ENCODE peak calls at places on chromosomes 4 and X, in seven cellular contexts. One of them, this sample, is unnamed.

GRCh38 chr4:77586953-77587383 is 18.7 kb upstream of the CXCL13 start:
- DNase-seq in fibroblast of lung: peak; percentile 30
- DNase-seq in tibial artery: no peak
- DNase-seq in WERI-Rb-1: no peak
- DNase-seq in Peyer's patch: no peak
- DNase-seq in endothelial cell of umbilical vein: no peak
- DNase-seq in testis: no peak
- DNase-seq in this sample: peak; percentile 44

GRCh38 chrX:129938081-129938480 is 32.1 kb downstream of the UTP14A start:
- DNase-seq in endothelial cell of umbilical vein: no peak
- DNase-seq in WERI-Rb-1: no peak
- DNase-seq in testis: peak; percentile 60
- DNase-seq in tibial artery: no peak
- DNase-seq in fibroblast of lung: no peak
- DNase-seq in Peyer's patch: no peak
- DNase-seq in this sample: no peak

GRCh38 chrX:17860179-17860780 is 818 bp downstream of the RAI2 start:
- DNase-seq in endothelial cell of umbilical vein: peak; percentile 1
- DNase-seq in tibial artery: no peak
- DNase-seq in fibroblast of lung: peak; percentile 1
- DNase-seq in testis: peak; percentile 16
- DNase-seq in WERI-Rb-1: no peak
- DNase-seq in Peyer's patch: no peak
- DNase-seq in this sample: no peak

GRCh38 chr4:90184560-90184959 is 57.4 kb downstream of the CCSER1 start:
- DNase-seq in tibial artery: no peak
- DNase-seq in endothelial cell of umbilical vein: no peak
- DNase-seq in Peyer's patch: no peak
- DNase-seq in fibroblast of lung: no peak
- DNase-seq in testis: no peak
- DNase-seq in WERI-Rb-1: no peak
- DNase-seq in this sample: no peak

GRCh38 chrX:87517571-87518141 is at the start of gene KLHL4:
- DNase-seq in Peyer's patch: no peak
- DNase-seq in endothelial cell of umbilical vein: peak; percentile 92
- DNase-seq in WERI-Rb-1: peak; percentile 22
- DNase-seq in testis: peak; percentile 80
- DNase-seq in tibial artery: no peak
- DNase-seq in fibroblast of lung: peak; percentile 97
- DNase-seq in this sample: peak; percentile 55

GRCh38 chr4:124085561-124086180 is 626.9 kb downstream of the ANKRD50 start:
- DNase-seq in WERI-Rb-1: no peak
- DNase-seq in tibial artery: no peak
- DNase-seq in endothelial cell of umbilical vein: no peak
- DNase-seq in Peyer's patch: no peak
- DNase-seq in fibroblast of lung: peak; percentile 91
- DNase-seq in testis: no peak
- DNase-seq in this sample: no peak

GRCh38 chr4:8325284-8325973 is 55.9 kb downstream of the HTRA3 start:
- DNase-seq in testis: no peak
- DNase-seq in tibial artery: peak; percentile 46
- DNase-seq in endothelial cell of umbilical vein: no peak
- DNase-seq in Peyer's patch: peak; percentile 22
- DNase-seq in fibroblast of lung: no peak
- DNase-seq in WERI-Rb-1: peak; percentile 2
- DNase-seq in this sample: peak; percentile 21

GRCh38 chr4:76011700-76012387 is 4.5 kb upstream of the CXCL9 start:
- DNase-seq in WERI-Rb-1: no peak
- DNase-seq in tibial artery: no peak
- DNase-seq in fibroblast of lung: peak; percentile 63
- DNase-seq in endothelial cell of umbilical vein: peak; percentile 40
- DNase-seq in testis: peak; percentile 31
- DNase-seq in Peyer's patch: no peak
- DNase-seq in this sample: peak; percentile 53

GRCh38 chrX:30246769-30247489 is at the start of gene MAGEB1:
- DNase-seq in fibroblast of lung: no peak
- DNase-seq in endothelial cell of umbilical vein: no peak
- DNase-seq in Peyer's patch: no peak
- DNase-seq in testis: peak; percentile 29
- DNase-seq in WERI-Rb-1: no peak
- DNase-seq in tibial artery: no peak
- DNase-seq in this sample: no peak

GRCh38 chr4:152369903-152370296 is 166.0 kb downstream of the FBXW7 start:
- DNase-seq in testis: no peak
- DNase-seq in Peyer's patch: no peak
- DNase-seq in WERI-Rb-1: no peak
- DNase-seq in endothelial cell of umbilical vein: peak; percentile 34
- DNase-seq in fibroblast of lung: no peak
- DNase-seq in tibial artery: no peak
- DNase-seq in this sample: no peak

GRCh38 chr4:146916479-146917076 is 29.1 kb downstream of the TTC29 start:
- DNase-seq in WERI-Rb-1: peak; percentile 29
- DNase-seq in Peyer's patch: no peak
- DNase-seq in fibroblast of lung: peak; percentile 29
- DNase-seq in tibial artery: no peak
- DNase-seq in testis: peak; percentile 28
- DNase-seq in endothelial cell of umbilical vein: peak; percentile 72
- DNase-seq in this sample: no peak

GRCh38 chr4:134216436-134216835 is 14.8 kb upstream of the PABPC4L start:
- DNase-seq in WERI-Rb-1: no peak
- DNase-seq in endothelial cell of umbilical vein: no peak
- DNase-seq in fibroblast of lung: peak; percentile 93
- DNase-seq in tibial artery: no peak
- DNase-seq in Peyer's patch: no peak
- DNase-seq in testis: no peak
- DNase-seq in this sample: no peak

GRCh38 chr4:123621072-123621705 is 224.6 kb downstream of the SPRY1 start:
- DNase-seq in fibroblast of lung: peak; percentile 87
- DNase-seq in endothelial cell of umbilical vein: peak; percentile 84
- DNase-seq in Peyer's patch: no peak
- DNase-seq in WERI-Rb-1: no peak
- DNase-seq in tibial artery: peak; percentile 69
- DNase-seq in testis: no peak
- DNase-seq in this sample: peak; percentile 14

GRCh38 chr4:2411786-2412510 is 6.5 kb downstream of the ZFYVE28 start:
- DNase-seq in WERI-Rb-1: no peak
- DNase-seq in tibial artery: no peak
- DNase-seq in fibroblast of lung: no peak
- DNase-seq in endothelial cell of umbilical vein: no peak
- DNase-seq in Peyer's patch: no peak
- DNase-seq in testis: no peak
- DNase-seq in this sample: no peak
- H3K4me3 ChIP-seq in WERI-Rb-1: no peak overlapping the region
- H3K4me3 ChIP-seq in tibial artery: no peak overlapping the region
- H3K4me3 ChIP-seq in fibroblast of lung: no peak overlapping the region
- H3K4me3 ChIP-seq in endothelial cell of umbilical vein: peak overlapping the region; percentile 18
- H3K4me3 ChIP-seq in Peyer's patch: peak overlapping the region; percentile 37
- H3K4me3 ChIP-seq in testis: no peak overlapping the region
- H3K4me3 ChIP-seq in this sample: peak overlapping the region; percentile 32

GRCh38 chrX:80290834-80291233 is 129.4 kb upstream of the TENT5D start:
- DNase-seq in Peyer's patch: no peak
- DNase-seq in tibial artery: no peak
- DNase-seq in testis: no peak
- DNase-seq in fibroblast of lung: no peak
- DNase-seq in WERI-Rb-1: no peak
- DNase-seq in endothelial cell of umbilical vein: no peak
- DNase-seq in this sample: no peak

DNA sequence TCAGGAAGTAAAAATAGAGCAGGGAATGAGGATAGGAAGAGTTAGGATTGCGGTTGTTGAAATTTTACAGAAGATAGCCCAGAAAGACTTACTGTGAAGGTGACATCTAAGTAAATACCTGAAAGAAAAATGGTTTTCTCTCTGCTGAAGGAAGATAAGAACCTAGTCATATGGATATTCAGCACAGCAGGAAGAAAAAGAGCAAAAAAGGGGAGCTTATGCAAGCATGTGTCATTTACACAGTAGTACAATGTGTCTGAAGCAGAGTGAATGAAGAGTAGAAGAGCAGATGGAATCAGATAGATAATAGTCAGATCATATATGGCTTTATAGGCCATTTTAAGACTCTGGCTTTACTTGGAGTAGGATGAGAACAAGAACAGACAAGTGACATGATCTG is 126.9 kb upstream of the TENT5D start:
- DNase-seq in WERI-Rb-1: no peak
- DNase-seq in tibial artery: no peak
- DNase-seq in testis: no peak
- DNase-seq in fibroblast of lung: no peak
- DNase-seq in endothelial cell of umbilical vein: no peak
- DNase-seq in Peyer's patch: no peak
- DNase-seq in this sample: no peak
- H3K9me3 ChIP-seq in WERI-Rb-1: no peaks in the 10 kb centered on the region
- H3K9me3 ChIP-seq in tibial artery: no peaks in the 10 kb centered on the region
- H3K9me3 ChIP-seq in testis: no peaks in the 10 kb centered on the region
- H3K9me3 ChIP-seq in fibroblast of lung: no peaks in the 10 kb centered on the region
- H3K9me3 ChIP-seq in endothelial cell of umbilical vein: no peaks in the 10 kb centered on the region
- H3K9me3 ChIP-seq in Peyer's patch: no peaks in the 10 kb centered on the region
- H3K9me3 ChIP-seq in this sample: no peaks in the 10 kb centered on the region

GRCh38 chrX:40705658-40706312 is 29.6 kb downstream of the MED14 start:
- DNase-seq in Peyer's patch: no peak
- DNase-seq in testis: no peak
- DNase-seq in fibroblast of lung: no peak
- DNase-seq in WERI-Rb-1: no peak
- DNase-seq in tibial artery: no peak
- DNase-seq in endothelial cell of umbilical vein: no peak
- DNase-seq in this sample: no peak

GRCh38 chrX:40709395-40709794 is 25.9 kb downstream of the MED14 start:
- DNase-seq in testis: no peak
- DNase-seq in fibroblast of lung: no peak
- DNase-seq in Peyer's patch: no peak
- DNase-seq in endothelial cell of umbilical vein: no peak
- DNase-seq in tibial artery: no peak
- DNase-seq in WERI-Rb-1: no peak
- DNase-seq in this sample: no peak
- H3K36me3 ChIP-seq in testis: no peaks in the 10 kb centered on the region
- H3K36me3 ChIP-seq in fibroblast of lung: no peaks in the 10 kb centered on the region
- H3K36me3 ChIP-seq in Peyer's patch: peaks cover 31% of the 10 kb centered on the region
- H3K36me3 ChIP-seq in endothelial cell of umbilical vein: no peaks in the 10 kb centered on the region
- H3K36me3 ChIP-seq in tibial artery: peaks cover 9% of the 10 kb centered on the region
- H3K36me3 ChIP-seq in WERI-Rb-1: peaks cover 71% of the 10 kb centered on the region
- H3K36me3 ChIP-seq in this sample: peaks cover 3% of the 10 kb centered on the region

GRCh38 chr4:40058854-40059253 is 2.2 kb downstream of the N4BP2 start:
- DNase-seq in endothelial cell of umbilical vein: no peak
- DNase-seq in WERI-Rb-1: no peak
- DNase-seq in Peyer's patch: no peak
- DNase-seq in fibroblast of lung: no peak
- DNase-seq in tibial artery: no peak
- DNase-seq in testis: peak; percentile 59
- DNase-seq in this sample: no peak
- H3K4me3 ChIP-seq in endothelial cell of umbilical vein: no peak overlapping the region
- H3K4me3 ChIP-seq in WERI-Rb-1: no peak overlapping the region
- H3K4me3 ChIP-seq in Peyer's patch: peak overlapping the region; percentile 92
- H3K4me3 ChIP-seq in fibroblast of lung: no peak overlapping the region
- H3K4me3 ChIP-seq in tibial artery: no peak overlapping the region
- H3K4me3 ChIP-seq in testis: no peak overlapping the region
- H3K4me3 ChIP-seq in this sample: no peak overlapping the region

GRCh38 chrX:55335296-55335695 is 70.6 kb upstream of the PAGE3 start:
- DNase-seq in WERI-Rb-1: no peak
- DNase-seq in endothelial cell of umbilical vein: no peak
- DNase-seq in tibial artery: no peak
- DNase-seq in Peyer's patch: no peak
- DNase-seq in testis: no peak
- DNase-seq in fibroblast of lung: no peak
- DNase-seq in this sample: no peak

GRCh38 chrX:55340896-55341433 is 76.2 kb upstream of the PAGE3 start:
- DNase-seq in endothelial cell of umbilical vein: no peak
- DNase-seq in testis: no peak
- DNase-seq in Peyer's patch: no peak
- DNase-seq in WERI-Rb-1: no peak
- DNase-seq in fibroblast of lung: no peak
- DNase-seq in tibial artery: no peak
- DNase-seq in this sample: no peak

DNA sequence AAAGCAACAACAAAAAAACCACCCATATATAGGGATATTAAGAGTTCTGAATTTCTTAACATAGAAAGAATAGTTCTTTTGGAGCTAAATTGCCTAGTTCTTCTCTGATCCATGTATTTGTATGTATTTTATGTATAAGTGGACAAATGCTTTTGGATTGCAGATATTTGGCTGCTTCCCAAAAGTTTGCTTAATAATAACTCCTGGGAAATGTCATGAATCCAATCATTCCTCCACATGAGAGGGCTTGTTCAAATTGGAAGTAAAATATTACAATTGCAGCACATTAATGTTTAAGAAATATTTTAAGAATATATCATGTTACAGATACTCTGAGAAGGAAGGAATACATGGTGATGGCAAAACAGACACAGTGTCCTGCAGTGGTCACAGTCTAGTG is 71.5 kb upstream of the PAGE3 start:
- DNase-seq in Peyer's patch: no peak
- DNase-seq in fibroblast of lung: no peak
- DNase-seq in endothelial cell of umbilical vein: no peak
- DNase-seq in testis: no peak
- DNase-seq in WERI-Rb-1: no peak
- DNase-seq in tibial artery: no peak
- DNase-seq in this sample: no peak
- H3K9me3 ChIP-seq in Peyer's patch: no peaks in the 10 kb centered on the region
- H3K9me3 ChIP-seq in fibroblast of lung: no peaks in the 10 kb centered on the region
- H3K9me3 ChIP-seq in endothelial cell of umbilical vein: no peaks in the 10 kb centered on the region
- H3K9me3 ChIP-seq in testis: no peaks in the 10 kb centered on the region
- H3K9me3 ChIP-seq in WERI-Rb-1: no peaks in the 10 kb centered on the region
- H3K9me3 ChIP-seq in tibial artery: no peaks in the 10 kb centered on the region
- H3K9me3 ChIP-seq in this sample: no peaks in the 10 kb centered on the region

DNA sequence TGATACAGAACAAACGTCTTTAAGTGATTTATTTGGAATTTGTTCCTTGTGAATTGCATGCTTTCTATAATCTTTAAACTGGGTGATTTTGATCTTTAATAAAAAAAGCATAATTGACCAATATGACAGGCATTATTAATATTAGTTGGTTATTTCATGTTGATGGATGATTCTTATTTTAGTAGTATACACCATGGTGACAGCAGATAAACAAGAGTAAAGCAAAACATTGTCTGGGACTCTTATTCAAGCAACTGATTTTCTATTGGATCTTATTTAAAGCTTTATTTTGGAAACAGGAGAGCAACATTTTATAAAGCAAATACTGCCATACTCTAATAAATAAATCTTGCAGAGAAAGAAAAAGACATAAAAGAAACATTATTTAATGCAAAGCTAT is 591.4 kb upstream of the GNPDA2 start:
- DNase-seq in testis: no peak
- DNase-seq in Peyer's patch: no peak
- DNase-seq in WERI-Rb-1: no peak
- DNase-seq in tibial artery: no peak
- DNase-seq in endothelial cell of umbilical vein: no peak
- DNase-seq in fibroblast of lung: no peak
- DNase-seq in this sample: no peak
- H3K36me3 ChIP-seq in testis: no peaks in the 10 kb centered on the region
- H3K36me3 ChIP-seq in Peyer's patch: no peaks in the 10 kb centered on the region
- H3K36me3 ChIP-seq in WERI-Rb-1: no peaks in the 10 kb centered on the region
- H3K36me3 ChIP-seq in tibial artery: no peaks in the 10 kb centered on the region
- H3K36me3 ChIP-seq in endothelial cell of umbilical vein: no peaks in the 10 kb centered on the region
- H3K36me3 ChIP-seq in fibroblast of lung: no peaks in the 10 kb centered on the region
- H3K36me3 ChIP-seq in this sample: no peaks in the 10 kb centered on the region

GRCh38 chr4:13956947-13957346 is 329.4 kb upstream of the BOD1L1 start:
- DNase-seq in endothelial cell of umbilical vein: no peak
- DNase-seq in testis: no peak
- DNase-seq in tibial artery: no peak
- DNase-seq in Peyer's patch: no peak
- DNase-seq in WERI-Rb-1: no peak
- DNase-seq in fibroblast of lung: no peak
- DNase-seq in this sample: no peak
- H3K4me3 ChIP-seq in endothelial cell of umbilical vein: no peak overlapping the region
- H3K4me3 ChIP-seq in testis: no peak overlapping the region
- H3K4me3 ChIP-seq in tibial artery: no peak overlapping the region
- H3K4me3 ChIP-seq in Peyer's patch: no peak overlapping the region
- H3K4me3 ChIP-seq in WERI-Rb-1: no peak overlapping the region
- H3K4me3 ChIP-seq in fibroblast of lung: no peak overlapping the region
- H3K4me3 ChIP-seq in this sample: no peak overlapping the region

GRCh38 chr4:44772340-44772739 is 46.0 kb upstream of the GNPDA2 start:
- DNase-seq in endothelial cell of umbilical vein: no peak
- DNase-seq in fibroblast of lung: no peak
- DNase-seq in WERI-Rb-1: no peak
- DNase-seq in Peyer's patch: no peak
- DNase-seq in testis: no peak
- DNase-seq in tibial artery: no peak
- DNase-seq in this sample: no peak
- H3K9me3 ChIP-seq in endothelial cell of umbilical vein: no peaks in the 10 kb centered on the region
- H3K9me3 ChIP-seq in fibroblast of lung: no peaks in the 10 kb centered on the region
- H3K9me3 ChIP-seq in WERI-Rb-1: peaks cover 10% of the 10 kb centered on the region
- H3K9me3 ChIP-seq in Peyer's patch: peaks cover 4% of the 10 kb centered on the region
- H3K9me3 ChIP-seq in testis: no peaks in the 10 kb centered on the region
- H3K9me3 ChIP-seq in tibial artery: no peaks in the 10 kb centered on the region
- H3K9me3 ChIP-seq in this sample: no peaks in the 10 kb centered on the region

This sample was measured in MG63.